ENCODE peak calls at places on chromosomes 16 and 17, in five cellular contexts. C is aorta; L is activated T-helper 2 cell treated with anti-CD3 and anti-CD28 coated beads, Interferon-gamma antibody, Interleukin-2, Interleukin-4, amounts not matched to agents 10 μg/mL and 5 μg/mL and 100 μg/mL, durations not matched to agents 14 hours and 24 hours and 36 hours; E is substantia nigra; I is NB4. S is an unnamed sample.

GRCh38 chr17:1201132-1201702 is 21.4 kb upstream of the ABR start:
- DNase-seq in C (no peak), L (peak; percentile 50), E (no peak), I (no peak), S (peak; percentile 40)

GRCh38 chr16:54099627-54100026 is 187.0 kb downstream of the IRX3 start:
- DNase-seq in C (no peak), L (no peak), E (no peak), I (no peak), S (no peak)

GRCh38 chr17:42459256-42459982 is 741 bp downstream of the ATP6V0A1 start:
- DNase-seq in C (peak; percentile 59), L (no peak), E (peak; percentile 45), I (peak; percentile 51), S (peak; percentile 77)

GRCh38 chr17:49821916-49822315 is 26.0 kb downstream of the TAC4 start:
- DNase-seq in C (no peak), L (no peak), E (no peak), I (no peak), S (no peak)

GRCh38 chr17:31672161-31672819 is 186.8 kb downstream of the COPRS start:
- DNase-seq in C (no peak), L (no peak), E (no peak), I (no peak), S (no peak)

GRCh38 chr17:41024702-41025101 is 2.3 kb downstream of the KRTAP1-5 start:
- DNase-seq in C (no peak), L (no peak), E (no peak), I (peak; percentile 1), S (no peak)

GRCh38 chr16:2774161-2774891 is 2.8 kb downstream of the ELOB start:
- DNase-seq in C (peak; percentile 25), L (no peak), E (no peak), I (no peak), S (no peak)

GRCh38 chr17:7045492-7046126 is 1.7 kb upstream of the SLC16A11 start:
- DNase-seq in C (no peak), L (no peak), E (no peak), I (peak; percentile 76), S (no peak)

GRCh38 chr17:78407387-78407990 is 29.0 kb downstream of the PGS1 start:
- DNase-seq in C (no peak), L (no peak), E (no peak), I (peak; percentile 27), S (peak; percentile 9)

GRCh38 chr16:715448-716249 is 731 bp downstream of the METRN start:
- DNase-seq in C (no peak), L (no peak), E (no peak), I (peak; percentile 51), S (no peak)

GRCh38 chr17:39927928-39928867 is 666 bp downstream of the LRRC3C start:
- DNase-seq in C (peak; percentile 71), L (no peak), E (peak; percentile 36), I (no peak), S (peak; percentile 81)

S was measured in Right ventricle myocardium inferior.